ENCODE peak calls at places on chromosomes 13 and 19, in ten cellular contexts. C, X, Z, M, S, R, I, G, W and N are unnamed samples.

GRCh38 chr13:25659091-25659502 is 287.3 kb downstream of the ATP8A2 start:
- DNase-seq in S (no peak), C (no peak), G (peak; percentile 14), Z (no peak), W (no peak), I (no peak), X (peak; percentile 31), R (no peak), M (no peak), N (no peak)

GRCh38 chr13:22229916-22230315 is 559.0 kb downstream of the FGF9 start:
- DNase-seq in R (no peak), G (no peak), I (no peak), S (no peak), Z (no peak), X (no peak), M (no peak), W (no peak), C (no peak), N (no peak)

GRCh38 chr19:1566392-1567115 is 1.6 kb downstream of the MEX3D start:
- DNase-seq in I (peak; percentile 84), C (peak; percentile 62), X (peak; percentile 77), Z (peak; percentile 75), G (peak; percentile 46), W (peak; percentile 77), R (peak; percentile 89), S (peak; percentile 94), M (peak; percentile 95), N (no peak)

GRCh38 chr19:48507911-48508439 is 3.7 kb downstream of the LMTK3 start:
- DNase-seq in G (no peak), W (no peak), R (no peak), I (no peak), Z (no peak), S (no peak), C (no peak), X (no peak), M (no peak), N (no peak)

GRCh38 chr13:31747966-31748365 is 8.6 kb downstream of the RXFP2 start:
- DNase-seq in R (no peak), W (no peak), G (no peak), X (no peak), Z (no peak), I (no peak), C (no peak), M (no peak), S (no peak), N (no peak)

GRCh38 chr13:95185851-95186250 is 115.4 kb downstream of the ABCC4 start:
- DNase-seq in R (no peak), M (no peak), G (no peak), X (no peak), C (no peak), Z (no peak), W (no peak), S (no peak), I (no peak), N (no peak)

GRCh38 chr13:80740076-80740475 is 399.1 kb upstream of the SPRY2 start:
- DNase-seq in C (no peak), W (no peak), X (no peak), Z (no peak), S (no peak), G (no peak), I (no peak), M (no peak), R (no peak), N (no peak)

GRCh38 chr19:8334458-8335342 is 8.4 kb downstream of the KANK3 start:
- DNase-seq in M (peak; percentile 86), I (peak; percentile 73), X (peak; percentile 92), C (peak; percentile 59), S (peak; percentile 95), W (peak; percentile 74), Z (peak; percentile 58), G (peak; percentile 87), R (no peak), N (peak; percentile 80)

GRCh38 chr19:6412111-6412999 is 12.3 kb downstream of the KHSRP start:
- DNase-seq in S (peak; percentile 68), I (no peak), G (peak; percentile 57), M (peak; percentile 78), Z (no peak), W (no peak), C (peak; percentile 73), X (no peak), R (no peak), N (peak; percentile 45)

GRCh38 chr19:8505680-8506401 is 3.4 kb upstream of the PRAM1 start:
- DNase-seq in X (peak; percentile 52), W (peak; percentile 49), C (peak; percentile 85), G (peak; percentile 87), Z (peak; percentile 26), I (peak; percentile 83), R (peak; percentile 90), S (peak; percentile 92), M (peak; percentile 98), N (peak; percentile 55)

GRCh38 chr13:63381078-63381859 is 1965.6 kb upstream of the PCDH20 start:
- DNase-seq in X (peak; percentile 0), G (peak; percentile 11), C (no peak), R (no peak), Z (peak; percentile 39), S (no peak), M (no peak), I (no peak), W (peak; percentile 6), N (no peak)

GRCh38 chr19:1690570-1691307 is 38.3 kb upstream of the TCF3 start:
- DNase-seq in Z (no peak), I (peak; percentile 57), M (peak; percentile 90), W (no peak), C (peak; percentile 64), X (peak; percentile 28), R (no peak), G (peak; percentile 51), S (peak; percentile 83), N (no peak)

GRCh38 chr13:64276232-64276631 is 2860.6 kb upstream of the PCDH20 start:
- DNase-seq in Z (peak; percentile 33), W (no peak), S (no peak), X (no peak), G (no peak), R (no peak), I (no peak), C (no peak), M (no peak), N (no peak)

GRCh38 chr19:29323972-29324680 is 111.2 kb upstream of the UQCRFS1 start:
- DNase-seq in I (no peak), M (no peak), S (no peak), W (no peak), Z (no peak), X (no peak), G (no peak), R (no peak), C (peak; percentile 3), N (no peak)

GRCh38 chr13:30119476-30119875 is 187.9 kb downstream of the KATNAL1 start:
- DNase-seq in Z (peak; percentile 82), I (no peak), G (peak; percentile 82), S (no peak), X (peak; percentile 84), C (no peak), M (no peak), R (no peak), W (peak; percentile 64), N (no peak)

GRCh38 chr13:111540486-111540885 is 220.0 kb downstream of the TEX29 start:
- DNase-seq in Z (no peak), X (no peak), M (no peak), I (no peak), W (no peak), R (no peak), S (no peak), C (no peak), G (no peak), N (no peak)

GRCh38 chr13:21987793-21988192 is 316.9 kb downstream of the FGF9 start:
- DNase-seq in R (no peak), Z (no peak), X (no peak), C (no peak), W (no peak), G (no peak), M (no peak), I (no peak), S (no peak), N (no peak)

GRCh38 chr19:57280913-57281425 is 684 bp downstream of the ZNF460 start:
- DNase-seq in I (no peak), Z (no peak), G (peak; percentile 27), R (no peak), M (peak; percentile 14), S (no peak), X (peak; percentile 46), W (no peak), C (no peak), N (peak; percentile 54)

GRCh38 chr19:35330475-35330874 is 1.5 kb downstream of the CD22 start:
- DNase-seq in R (no peak), W (no peak), C (no peak), G (no peak), M (no peak), S (no peak), X (no peak), Z (no peak), I (no peak), N (no peak)
- H3K9ac ChIP-seq in R (no peak overlapping the region), W (no peak overlapping the region), C (no peak overlapping the region), G (no peak overlapping the region), M (no peak overlapping the region), S (no peak overlapping the region), X (no peak overlapping the region), Z (no peak overlapping the region), I (no peak overlapping the region), N (no peak overlapping the region)

GRCh38 chr13:26983533-26984315 is 187.9 kb downstream of the USP12 start:
- DNase-seq in W (no peak), M (no peak), S (no peak), Z (peak; percentile 22), R (no peak), I (no peak), X (no peak), C (no peak), G (no peak), N (no peak)
- H3K9ac ChIP-seq in W (peak overlapping the region; percentile 8), M (peak overlapping the region; percentile 52), S (no peak overlapping the region), Z (no peak overlapping the region), R (peak overlapping the region; percentile 24), I (no peak overlapping the region), X (no peak overlapping the region), C (peak overlapping the region; percentile 71), G (peak overlapping the region; percentile 54), N (no peak overlapping the region)

DNA sequence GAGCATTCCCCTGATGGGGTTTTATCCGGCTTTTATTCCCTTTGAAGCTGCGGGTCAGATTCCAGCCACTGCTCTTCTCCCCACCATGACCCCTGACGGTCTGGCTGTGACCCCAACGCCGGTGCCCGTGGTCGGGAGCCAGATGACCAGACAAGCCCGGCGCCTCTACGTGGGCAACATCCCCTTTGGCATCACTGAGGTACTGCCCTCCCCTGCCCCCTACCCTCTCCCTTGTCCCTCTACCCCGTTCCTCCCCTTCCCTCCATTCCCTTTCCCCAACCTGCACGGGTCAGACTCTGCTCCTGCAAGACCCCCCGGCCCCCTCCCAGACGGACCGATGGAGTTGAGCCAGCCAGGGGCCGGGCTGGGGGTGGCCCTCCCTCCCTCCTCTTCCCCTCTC is 6.2 kb downstream of the U2AF2 start:
- DNase-seq in Z (no peak), S (no peak), C (no peak), X (no peak), R (peak; percentile 70), G (no peak), W (no peak), M (no peak), I (no peak), N (no peak)
- H3K9ac ChIP-seq in Z (no peak overlapping the region), S (no peak overlapping the region), C (no peak overlapping the region), X (no peak overlapping the region), R (no peak overlapping the region), G (no peak overlapping the region), W (no peak overlapping the region), M (no peak overlapping the region), I (peak overlapping the region; percentile 78), N (no peak overlapping the region)

DNA sequence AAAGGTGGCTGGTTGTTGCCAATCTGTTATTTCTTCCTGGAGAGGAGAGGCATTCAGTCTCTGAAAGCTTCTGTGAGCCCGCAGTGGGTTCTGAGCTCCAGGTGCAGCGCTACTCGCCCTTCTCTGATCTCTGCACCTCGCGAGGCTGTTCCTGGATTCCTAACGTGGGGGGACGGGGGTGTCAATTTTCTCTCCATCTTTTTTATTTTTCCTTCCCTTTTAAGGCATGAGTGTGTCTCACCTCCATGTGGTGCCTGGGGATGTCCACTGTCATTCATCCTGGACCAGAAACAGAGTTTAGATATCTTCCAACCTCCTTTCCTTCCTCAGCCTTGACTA is 626 bp downstream of the ZNF233 start:
- DNase-seq in I (no peak), R (no peak), C (peak; percentile 23), M (peak; percentile 21), W (no peak), S (peak; percentile 18), G (no peak), Z (no peak), X (no peak), N (peak; percentile 19)
- H3K9ac ChIP-seq in I (no peak overlapping the region), R (no peak overlapping the region), C (peak overlapping the region; percentile 57), M (no peak overlapping the region), W (no peak overlapping the region), S (peak overlapping the region; percentile 39), G (peak overlapping the region; percentile 41), Z (no peak overlapping the region), X (no peak overlapping the region), N (peak overlapping the region; percentile 31)